ENCODE peak calls at places on chromosomes 7 and 10, in six cellular contexts. B is fibroblast of mammary gland, L is left ventricle myocardium inferior, X is tibial artery, D is MM.1S, U is GM13977. F is an unnamed sample.

GRCh38 chr10:133230023-133230319 is at the start of gene UTF1:
- DNase-seq in B (no peak), L (no peak), X (no peak), D (no peak), U (no peak), F (no peak)

GRCh38 chr7:101635484-101635883 is 6.4 kb upstream of the MYL10 start:
- DNase-seq in B (no peak), L (no peak), X (no peak), D (no peak), U (no peak), F (no peak)

GRCh38 chr10:108801775-108802516 is 1121.4 kb downstream of the XPNPEP1 start:
- DNase-seq in B (peak; percentile 67), L (no peak), X (no peak), D (no peak), U (no peak), F (no peak)

GRCh38 chr7:127396184-127396583 is 3.7 kb upstream of the ZNF800 start:
- DNase-seq in B (peak; percentile 23), L (no peak), X (no peak), D (peak; percentile 48), U (peak; percentile 18), F (no peak)

GRCh38 chr7:37284805-37285211 is 163.9 kb downstream of the ELMO1 start:
- DNase-seq in B (peak; percentile 27), L (peak; percentile 38), X (peak; percentile 82), D (peak; percentile 18), U (peak; percentile 43), F (peak; percentile 52)

GRCh38 chr10:35387768-35388167 is 51.5 kb downstream of the CCNY start:
- DNase-seq in B (peak; percentile 79), L (no peak), X (no peak), D (no peak), U (no peak), F (no peak)

GRCh38 chr10:116105259-116105658 is 167.7 kb downstream of the GFRA1 start:
- DNase-seq in B (no peak), L (no peak), X (no peak), D (no peak), U (no peak), F (no peak)

GRCh38 chr7:50226669-50227068 is 77.8 kb upstream of the IKZF1 start:
- DNase-seq in B (no peak), L (no peak), X (no peak), D (no peak), U (peak; percentile 11), F (no peak)

GRCh38 chr10:124047427-124048157 is 45.8 kb downstream of the CHST15 start:
- DNase-seq in B (no peak), L (no peak), X (no peak), D (no peak), U (no peak), F (no peak)

GRCh38 chr7:79504607-79505389 is 51.3 kb upstream of the MAGI2 start:
- DNase-seq in B (no peak), L (no peak), X (no peak), D (no peak), U (no peak), F (no peak)

GRCh38 chr7:107902381-107902780 is 11.4 kb downstream of the DLD start:
- DNase-seq in B (no peak), L (no peak), X (no peak), D (no peak), U (no peak), F (no peak)

GRCh38 chr10:80204193-80204714 is 1.1 kb downstream of the ANXA11 start:
- DNase-seq in B (no peak), L (peak; percentile 25), X (no peak), D (no peak), U (peak; percentile 32), F (no peak)

GRCh38 chr7:91620827-91621226 is 259.7 kb downstream of the MTERF1 start:
- DNase-seq in B (no peak), L (no peak), X (no peak), D (no peak), U (no peak), F (no peak)

GRCh38 chr10:86389441-86390193 is 23.0 kb upstream of the GRID1 start:
- DNase-seq in B (no peak), L (no peak), X (peak; percentile 63), D (peak; percentile 13), U (peak; percentile 74), F (peak; percentile 88)

GRCh38 chr10:86390337-86391120 is 23.9 kb upstream of the GRID1 start:
- DNase-seq in B (no peak), L (no peak), X (no peak), D (no peak), U (peak; percentile 6), F (no peak)

GRCh38 chr10:86385806-86386205 is 19.2 kb upstream of the GRID1 start:
- DNase-seq in B (no peak), L (no peak), X (no peak), D (no peak), U (no peak), F (no peak)

GRCh38 chr10:86388119-86388704 is 21.6 kb upstream of the GRID1 start:
- DNase-seq in B (no peak), L (no peak), X (peak; percentile 37), D (no peak), U (peak; percentile 9), F (no peak)

GRCh38 chr10:86387221-86387794 is 20.7 kb upstream of the GRID1 start:
- DNase-seq in B (no peak), L (no peak), X (peak; percentile 32), D (no peak), U (peak; percentile 10), F (no peak)
- TF ChIP-seq CTCF in B (peak; percentile 12), L (no peak), X (no peak), D (no peak), U (peak; percentile 6), F (no peak)

GRCh38 chr10:100507357-100507732 is 12.3 kb downstream of the SEC31B start:
- DNase-seq in B (no peak), L (no peak), X (no peak), D (no peak), U (no peak), F (no peak)

GRCh38 chr10:100510533-100511308 is 8.9 kb downstream of the SEC31B start:
- DNase-seq in B (no peak), L (no peak), X (no peak), D (peak; percentile 95), U (no peak), F (no peak)

GRCh38 chr10:100506596-100507356 is 12.9 kb downstream of the SEC31B start:
- DNase-seq in B (peak; percentile 93), L (no peak), X (no peak), D (no peak), U (no peak), F (no peak)

GRCh38 chr10:100509241-100509640 is 10.4 kb downstream of the SEC31B start:
- DNase-seq in B (no peak), L (no peak), X (no peak), D (no peak), U (no peak), F (no peak)

DNA sequence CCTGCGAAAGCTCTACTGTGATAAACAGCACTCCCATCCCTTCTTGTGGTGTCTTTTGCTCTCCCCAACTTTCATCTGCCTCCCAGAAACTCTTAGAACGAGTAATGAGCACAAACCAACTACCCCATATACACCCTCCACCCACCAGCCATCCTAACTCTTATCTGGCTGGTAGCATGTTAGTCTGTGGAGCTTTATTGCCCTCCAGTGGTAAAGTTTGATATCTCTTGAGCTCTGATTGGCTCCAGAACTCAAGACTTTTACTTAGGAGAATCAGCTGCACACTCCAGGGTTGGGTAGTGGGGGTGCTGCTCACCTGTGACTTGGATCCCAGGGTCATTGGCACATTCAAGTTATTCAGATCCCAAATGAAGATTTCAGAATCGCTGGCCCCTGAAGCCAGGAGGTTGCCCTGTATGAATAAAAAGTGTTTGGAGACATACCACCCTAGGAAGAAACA is 10.9 kb downstream of the SEC31B start:
- DNase-seq in B (peak; percentile 72), L (no peak), X (no peak), D (peak; percentile 64), U (peak; percentile 57), F (peak; percentile 56)
- TF ChIP-seq CTCF in B (peak; percentile 77), L (peak; percentile 31), X (peak; percentile 6), D (peak; percentile 74), U (peak; percentile 46), F (peak; percentile 22)

GRCh38 chr10:75019360-75019759 is 92.1 kb upstream of the SAMD8 start:
- DNase-seq in B (peak; percentile 50), L (no peak), X (no peak), D (peak; percentile 74), U (no peak), F (no peak)
- TF ChIP-seq CTCF in B (peak; percentile 37), L (peak; percentile 42), X (peak; percentile 24), D (peak; percentile 62), U (peak; percentile 59), F (peak; percentile 12)

GRCh38 chr7:3544202-3544601 is 243.2 kb downstream of the SDK1 start:
- DNase-seq in B (no peak), L (no peak), X (no peak), D (no peak), U (no peak), F (no peak)
- TF ChIP-seq CTCF in B (no peak), L (no peak), X (no peak), D (no peak), U (no peak), F (no peak)

GRCh38 chr10:88117869-88118632 is 254.6 kb downstream of the PTEN start:
- DNase-seq in B (no peak), L (no peak), X (no peak), D (no peak), U (no peak), F (no peak)
- TF ChIP-seq CTCF in B (peak; percentile 11), L (peak; percentile 24), X (no peak), D (peak; percentile 19), U (peak; percentile 33), F (no peak)